ENCODE peak calls at places on chromosomes 7 and 10, in four cellular contexts. F, K, W and T are unnamed samples.

GRCh38 chr7:135186841-135187253 is 16.3 kb upstream of the CYREN start:
- DNase-seq in F (no peak), K (no peak), W (no peak), T (no peak)

GRCh38 chr10:133444342-133445267 is 9.1 kb upstream of the SCART1 start:
- DNase-seq in F (no peak), K (no peak), W (no peak), T (no peak)

GRCh38 chr10:8331387-8331786 is 276.9 kb downstream of the GATA3 start:
- DNase-seq in F (no peak), K (no peak), W (no peak), T (no peak)

GRCh38 chr10:117663750-117664149 is 121.2 kb downstream of the EMX2 start:
- DNase-seq in F (no peak), K (peak), W (no peak), T (no peak)

GRCh38 chr7:96118449-96119001 is 203.4 kb downstream of the SLC25A13 start:
- DNase-seq in F (no peak), K (no peak), W (no peak), T (no peak)

GRCh38 chr7:100588438-100588837 is 2.3 kb downstream of the FBXO24 start:
- DNase-seq in F (no peak), K (no peak), W (peak), T (no peak)

GRCh38 chr7:80826520-80827237 is 92.2 kb downstream of the SEMA3C start:
- DNase-seq in F (no peak), K (no peak), W (no peak), T (no peak)

GRCh38 chr10:16732376-16732775 is 84.8 kb downstream of the RSU1 start:
- DNase-seq in F (no peak), K (no peak), W (no peak), T (no peak)

GRCh38 chr10:79268100-79268670 is 79.1 kb upstream of the PPIF start:
- DNase-seq in F (no peak), K (no peak), W (no peak), T (no peak)

GRCh38 chr10:49523301-49523700 is 15.6 kb downstream of the ERCC6 start:
- DNase-seq in F (no peak), K (no peak), W (no peak), T (no peak)

GRCh38 chr10:5968681-5969453 is 8.5 kb downstream of the IL15RA start:
- DNase-seq in F (no peak), K (no peak), W (no peak), T (no peak)

GRCh38 chr7:55420535-55420934 is 55.4 kb downstream of the LANCL2 start:
- DNase-seq in F (no peak), K (no peak), W (no peak), T (no peak)

GRCh38 chr10:91194497-91195179 is 25.8 kb upstream of the PCGF5 start:
- DNase-seq in F (no peak), K (no peak), W (no peak), T (no peak)

GRCh38 chr10:130740788-130741785 is 570.4 kb downstream of the TCERG1L start:
- DNase-seq in F (no peak), K (no peak), W (no peak), T (no peak)

GRCh38 chr7:150399421-150399820 is 20.3 kb downstream of the ZNF775 start:
- DNase-seq in F (no peak), K (no peak), W (no peak), T (no peak)

GRCh38 chr7:150397376-150398107 is 18.4 kb downstream of the ZNF775 start:
- DNase-seq in F (no peak), K (no peak), W (no peak), T (no peak)

GRCh38 chr7:150398965-150399320 is 19.8 kb downstream of the ZNF775 start:
- DNase-seq in F (no peak), K (no peak), W (no peak), T (no peak)

GRCh38 chr7:150396426-150397375 is 17.6 kb downstream of the ZNF775 start:
- DNase-seq in F (no peak), K (no peak), W (no peak), T (no peak)

DNA sequence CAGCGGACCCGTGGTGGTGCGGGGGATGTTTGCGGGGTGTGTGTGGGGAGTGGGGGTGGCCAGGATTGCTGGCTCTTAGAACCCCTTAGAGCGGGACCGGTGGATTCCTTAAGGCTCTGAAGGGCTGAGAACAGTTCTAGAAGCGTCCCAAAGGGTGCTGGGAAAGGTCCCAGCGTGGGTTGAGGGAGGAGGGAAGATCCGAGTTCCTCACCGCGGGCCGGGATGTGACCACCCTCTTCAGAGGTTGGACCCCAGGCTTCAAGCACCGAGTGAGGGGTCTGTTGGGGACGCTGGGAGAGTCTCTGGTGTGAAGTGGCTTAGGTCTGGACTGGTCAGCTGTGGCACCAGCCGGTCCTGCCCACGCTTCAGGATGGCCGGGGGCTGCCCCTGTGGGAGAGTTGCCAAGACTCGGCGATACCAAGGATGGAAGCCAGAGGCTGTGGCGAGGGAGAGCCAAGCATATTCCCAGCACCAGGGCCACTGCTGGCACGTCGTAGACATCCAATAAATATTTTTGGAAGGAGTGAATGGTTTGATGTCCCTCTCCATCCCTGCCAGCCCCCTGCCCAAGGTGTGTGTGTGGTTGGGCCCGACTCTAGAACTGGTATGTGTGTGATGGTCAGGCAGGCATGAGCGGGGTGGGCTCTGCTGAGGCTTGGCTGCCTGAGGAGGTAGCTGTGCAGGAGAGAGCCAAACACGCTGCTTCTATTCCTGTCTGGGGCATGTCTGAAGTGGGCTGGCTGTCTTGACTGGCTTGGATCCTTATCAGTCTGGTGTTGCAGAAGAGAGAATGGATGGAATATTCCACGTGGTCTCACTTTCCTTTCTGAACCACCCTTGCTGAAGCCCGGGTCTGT is 19.2 kb downstream of the ZNF775 start:
- DNase-seq in F (no peak), K (no peak), W (no peak), T (no peak)
- H3K27ac ChIP-seq in F (no peak), K (no peak), W (no peak), T (no peak)

GRCh38 chr7:79403879-79404278 is 49.6 kb downstream of the MAGI2 start:
- DNase-seq in F (no peak), K (no peak), W (no peak), T (no peak)

GRCh38 chr7:79406371-79406770 is 47.1 kb downstream of the MAGI2 start:
- DNase-seq in F (no peak), K (no peak), W (no peak), T (no peak)

GRCh38 chr7:79405368-79405767 is 48.1 kb downstream of the MAGI2 start:
- DNase-seq in F (no peak), K (no peak), W (no peak), T (no peak)

GRCh38 chr7:79401254-79401653 is 52.2 kb downstream of the MAGI2 start:
- DNase-seq in F (no peak), K (no peak), W (no peak), T (no peak)

DNA sequence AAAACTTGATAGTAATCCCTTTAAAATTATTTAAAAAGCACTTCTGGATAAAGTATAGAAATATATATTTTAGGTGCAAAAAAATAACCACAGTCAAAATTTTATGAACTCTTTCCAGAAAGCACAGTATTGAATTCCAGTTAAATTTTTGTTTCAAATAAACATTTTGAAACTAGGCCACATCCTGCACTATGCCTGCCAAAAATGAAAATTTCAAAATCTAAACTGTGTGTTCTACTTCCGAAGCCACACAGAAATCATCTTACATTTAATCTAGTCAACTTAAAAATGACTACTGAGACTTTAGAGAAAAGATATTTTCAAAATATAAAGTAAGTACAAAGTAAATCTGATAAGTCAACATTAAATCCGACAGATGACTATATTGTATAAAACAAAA is 50.0 kb downstream of the MAGI2 start:
- DNase-seq in F (no peak), K (no peak), W (no peak), T (no peak)
- H3K27ac ChIP-seq in F (peak), K (no peak), W (no peak), T (no peak)

GRCh38 chr7:30633223-30633622 is 38.5 kb downstream of the GARS1 start:
- DNase-seq in F (no peak), K (no peak), W (no peak), T (no peak)
- H3K27ac ChIP-seq in F (no peak), K (no peak), W (no peak), T (no peak)

DNA sequence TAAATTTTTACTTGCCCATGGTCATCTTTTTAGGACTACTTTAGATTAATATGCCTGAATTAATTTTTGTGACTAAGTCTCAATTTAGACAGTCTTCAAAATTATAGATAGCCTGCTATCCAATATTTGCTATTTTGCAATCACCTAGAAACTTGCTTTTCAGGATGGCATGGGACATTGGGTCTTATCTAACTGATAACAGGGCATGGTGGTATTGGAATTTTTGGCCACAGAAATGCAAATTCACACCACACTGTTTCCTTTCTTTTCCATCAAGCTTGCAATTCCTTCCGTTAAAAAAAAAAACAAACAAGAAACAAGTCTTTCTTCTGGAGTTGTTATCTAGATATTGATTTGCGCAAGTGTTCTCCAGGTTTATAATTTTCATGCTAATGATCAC is 8.8 kb downstream of the ARL5B start:
- DNase-seq in F (no peak), K (no peak), W (no peak), T (no peak)
- H3K27ac ChIP-seq in F (no peak), K (no peak), W (no peak), T (no peak)

GRCh38 chr10:63922714-63923317 is 401.6 kb downstream of the REEP3 start:
- DNase-seq in F (no peak), K (no peak), W (no peak), T (no peak)

GRCh38 chr10:63919576-63920279 is 398.5 kb downstream of the REEP3 start:
- DNase-seq in F (no peak), K (no peak), W (no peak), T (no peak)

GRCh38 chr10:63921932-63922713 is 400.9 kb downstream of the REEP3 start:
- DNase-seq in F (no peak), K (no peak), W (no peak), T (no peak)

GRCh38 chr10:63915240-63915639 is 394.0 kb downstream of the REEP3 start:
- DNase-seq in F (no peak), K (no peak), W (no peak), T (no peak)

GRCh38 chr10:63917363-63917762 is 396.2 kb downstream of the REEP3 start:
- DNase-seq in F (no peak), K (no peak), W (no peak), T (no peak)
- H3K27ac ChIP-seq in F (no peak), K (no peak), W (no peak), T (no peak)

DNA sequence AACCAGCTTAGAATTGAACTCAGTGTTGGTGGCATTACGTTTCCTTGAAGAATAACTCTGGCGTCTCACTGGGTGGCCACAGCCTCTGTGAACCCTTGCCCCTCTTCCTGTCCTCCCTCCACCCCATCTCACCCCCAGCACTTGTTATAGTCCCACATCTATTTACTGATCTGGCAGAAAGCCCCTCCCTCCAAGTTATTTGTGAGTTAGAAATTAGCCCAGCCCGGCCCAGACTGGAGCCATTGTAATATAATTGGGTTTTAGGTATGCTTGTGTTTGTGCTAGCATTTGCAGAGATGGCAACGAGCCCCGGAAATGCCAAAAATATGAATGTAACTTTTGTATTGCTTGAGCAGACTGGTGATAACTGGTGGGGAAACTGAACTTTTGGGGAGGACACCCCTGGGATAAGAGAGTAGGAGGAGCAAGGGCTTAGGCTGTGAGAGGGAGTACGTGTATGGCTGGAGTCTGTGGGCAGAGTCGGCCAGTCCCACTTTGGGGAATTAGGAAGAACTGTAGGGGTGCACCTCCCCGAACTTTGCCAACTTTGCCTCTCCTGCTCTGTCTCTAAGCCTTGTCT is 19.4 kb upstream of the TRIM8 start:
- DNase-seq in F (no peak), K (no peak), W (no peak), T (no peak)
- H3K27ac ChIP-seq in F (peak), K (no peak), W (no peak), T (no peak)

GRCh38 chr10:122052702-122053101 is 63.7 kb downstream of the TACC2 start:
- DNase-seq in F (no peak), K (no peak), W (no peak), T (no peak)

GRCh38 chr10:122049076-122049475 is 60.1 kb downstream of the TACC2 start:
- DNase-seq in F (no peak), K (no peak), W (no peak), T (no peak)

GRCh38 chr10:122050316-122050715 is 61.4 kb downstream of the TACC2 start:
- DNase-seq in F (peak), K (no peak), W (no peak), T (no peak)

GRCh38 chr10:122051609-122052385 is 62.8 kb downstream of the TACC2 start:
- DNase-seq in F (peak), K (no peak), W (no peak), T (no peak)

GRCh38 chr10:122050811-122051210 is 61.8 kb downstream of the TACC2 start:
- DNase-seq in F (no peak), K (no peak), W (no peak), T (no peak)
- H3K27ac ChIP-seq in F (peak), K (no peak), W (no peak), T (no peak)

GRCh38 chr10:31319602-31320178 is 674 bp downstream of the ZEB1 start:
- DNase-seq in F (no peak), K (no peak), W (peak), T (no peak)

GRCh38 chr10:31318382-31318853 is 598 bp upstream of the ZEB1 start:
- DNase-seq in F (no peak), K (peak), W (peak), T (peak)

GRCh38 chr10:31318854-31319601 is at the start of gene ZEB1:
- DNase-seq in F (peak), K (no peak), W (peak), T (peak)

GRCh38 chr10:31317171-31317570 is 1.8 kb upstream of the ZEB1 start:
- DNase-seq in F (no peak), K (no peak), W (no peak), T (no peak)

DNA sequence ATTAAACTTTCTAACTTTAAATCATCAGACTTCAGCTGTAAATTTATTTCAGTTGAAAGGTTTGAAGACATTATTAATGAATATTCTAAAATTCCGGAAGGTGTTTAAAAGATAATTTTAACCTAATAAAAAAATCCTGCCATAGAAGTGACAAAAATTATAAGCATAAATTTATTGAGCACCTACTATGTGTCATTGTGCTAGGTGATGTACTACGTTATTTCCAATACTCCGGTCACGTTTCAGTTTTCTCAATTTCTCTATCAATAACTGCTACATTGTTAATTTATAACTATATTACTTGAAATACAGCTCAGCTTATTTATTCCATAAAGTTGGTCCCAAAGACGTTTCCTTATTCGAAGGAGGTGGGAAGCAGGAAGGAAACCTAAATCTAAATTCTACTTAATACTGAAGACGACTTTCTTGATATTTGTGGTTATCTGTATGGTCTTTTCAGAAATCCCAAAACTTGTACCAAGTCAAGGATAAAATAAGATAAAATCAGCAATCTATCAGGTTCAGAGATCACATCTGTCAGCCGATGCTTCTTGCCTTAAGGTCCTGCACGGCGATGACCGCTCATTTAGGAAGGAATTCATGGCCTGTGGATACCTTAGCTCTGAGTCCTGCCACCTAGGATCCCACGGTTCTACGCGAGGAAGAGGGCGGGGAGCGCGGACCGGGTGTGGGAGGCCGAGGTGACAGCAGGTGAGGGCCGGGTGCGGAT is 1.2 kb upstream of the ZEB1 start:
- DNase-seq in F (peak), K (no peak), W (no peak), T (no peak)
- H3K27ac ChIP-seq in F (peak), K (peak), W (peak), T (peak)